ENCODE peak calls at places on chromosomes 3 and 15, in six cellular contexts. J, W, N, D, O and H are unnamed samples.

GRCh38 chr3:191085091-191085490 is 114.0 kb upstream of the OSTN start:
- DNase-seq in J (no peak), W (no peak), N (peak; percentile 59), D (no peak), O (no peak), H (no peak)

GRCh38 chr3:129608087-129608935 is 1.8 kb upstream of the PLXND1 start:
- DNase-seq in J (peak; percentile 35), W (no peak), N (no peak), D (no peak), O (no peak), H (no peak)

GRCh38 chr3:22414239-22414638 is 663.2 kb upstream of the ZNF385D start:
- DNase-seq in J (no peak), W (no peak), N (no peak), D (no peak), O (no peak), H (no peak)

GRCh38 chr3:131739211-131739610 is 236.4 kb upstream of the MRPL3 start:
- DNase-seq in J (no peak), W (no peak), N (no peak), D (no peak), O (no peak), H (no peak)

GRCh38 chr3:49294343-49294742 is 17.3 kb upstream of the C3orf62 start:
- DNase-seq in J (no peak), W (no peak), N (no peak), D (no peak), O (no peak), H (no peak)

GRCh38 chr3:14440531-14441239 is 38.3 kb downstream of the SLC6A6 start:
- DNase-seq in J (peak; percentile 37), W (no peak), N (peak; percentile 24), D (no peak), O (peak; percentile 74), H (no peak)

GRCh38 chr15:26242565-26242964 is 379.4 kb upstream of the ATP10A start:
- DNase-seq in J (no peak), W (no peak), N (no peak), D (no peak), O (no peak), H (no peak)

GRCh38 chr3:15099364-15100098 is 583 bp upstream of the RBSN start:
- DNase-seq in J (no peak), W (no peak), N (peak; percentile 19), D (no peak), O (no peak), H (no peak)

GRCh38 chr3:172179680-172180399 is 140.5 kb downstream of the FNDC3B start:
- DNase-seq in J (no peak), W (no peak), N (no peak), D (no peak), O (no peak), H (no peak)

GRCh38 chr3:147934316-147935188 is 525.4 kb downstream of the ZIC1 start:
- DNase-seq in J (no peak), W (no peak), N (no peak), D (no peak), O (no peak), H (no peak)

GRCh38 chr15:75042730-75043508 is 19.5 kb downstream of the PPCDC start:
- DNase-seq in J (no peak), W (peak; percentile 32), N (peak; percentile 24), D (peak; percentile 26), O (no peak), H (peak; percentile 54)

GRCh38 chr3:47000922-47001730 is 21.7 kb downstream of the NBEAL2 start:
- DNase-seq in J (no peak), W (no peak), N (no peak), D (no peak), O (no peak), H (no peak)

GRCh38 chr15:86839502-86839901 is 759.8 kb downstream of the AGBL1 start:
- DNase-seq in J (no peak), W (no peak), N (no peak), D (no peak), O (no peak), H (no peak)

GRCh38 chr3:72938471-72939265 is 50.8 kb downstream of the GXYLT2 start:
- DNase-seq in J (peak; percentile 26), W (peak; percentile 45), N (peak; percentile 87), D (peak; percentile 44), O (peak; percentile 11), H (no peak)

GRCh38 chr3:65350786-65351476 is 663.1 kb upstream of the ADAMTS9 start:
- DNase-seq in J (no peak), W (no peak), N (no peak), D (no peak), O (no peak), H (no peak)

GRCh38 chr15:41925209-41925608 is 31.4 kb upstream of the SPTBN5 start:
- DNase-seq in J (no peak), W (no peak), N (no peak), D (no peak), O (no peak), H (no peak)

GRCh38 chr15:89104172-89104564 is 15.9 kb downstream of the ABHD2 start:
- DNase-seq in J (no peak), W (no peak), N (no peak), D (no peak), O (no peak), H (no peak)

GRCh38 chr3:167913218-167913902 is 177.8 kb downstream of the SERPINI1 start:
- DNase-seq in J (no peak), W (no peak), N (peak; percentile 13), D (no peak), O (no peak), H (peak; percentile 7)

GRCh38 chr3:126515066-126515706 is 2.4 kb downstream of the UROC1 start:
- DNase-seq in J (peak; percentile 55), W (no peak), N (no peak), D (no peak), O (no peak), H (no peak)